ENCODE peak calls at places on chromosomes 13 and 19, in ten cellular contexts. One of them, this sample, is unnamed. For H3K4me1 and H3K27me3, the result is how much of the 10 kb centered on the place peaks cover.

GRCh38 chr19:30535011-30535410 is 162.8 kb downstream of the ZNF536 start:
- DNase-seq in SJCRH30: no peak
- DNase-seq in tibial artery: no peak
- DNase-seq in heart left ventricle: no peak
- DNase-seq in fibroblast of lung: no peak
- DNase-seq in osteoblast: no peak
- DNase-seq in effector memory CD4-positive, alpha-beta T cell: no peak
- DNase-seq in pancreas: no peak
- DNase-seq in H9: no peak
- DNase-seq in lower lobe of right lung: no peak
- DNase-seq in this sample: no peak

GRCh38 chr13:31951215-31951678 is 80.3 kb upstream of the FRY start:
- DNase-seq in SJCRH30: no peak
- DNase-seq in tibial artery: peak
- DNase-seq in heart left ventricle: peak
- DNase-seq in fibroblast of lung: no peak
- DNase-seq in osteoblast: no peak
- DNase-seq in effector memory CD4-positive, alpha-beta T cell: no peak
- DNase-seq in pancreas: peak
- DNase-seq in H9: no peak
- DNase-seq in lower lobe of right lung: peak
- DNase-seq in this sample: no peak

GRCh38 chr19:34508540-34508939 is 27.0 kb downstream of the WTIP start:
- DNase-seq in SJCRH30: peak
- DNase-seq in tibial artery: no peak
- DNase-seq in heart left ventricle: no peak
- DNase-seq in fibroblast of lung: no peak
- DNase-seq in osteoblast: peak
- DNase-seq in effector memory CD4-positive, alpha-beta T cell: no peak
- DNase-seq in pancreas: no peak
- DNase-seq in H9: no peak
- DNase-seq in lower lobe of right lung: no peak
- DNase-seq in this sample: no peak

GRCh38 chr19:40474737-40475136 is 7.9 kb downstream of the SPTBN4 start:
- DNase-seq in SJCRH30: no peak
- DNase-seq in tibial artery: no peak
- DNase-seq in heart left ventricle: no peak
- DNase-seq in fibroblast of lung: no peak
- DNase-seq in osteoblast: no peak
- DNase-seq in effector memory CD4-positive, alpha-beta T cell: no peak
- DNase-seq in pancreas: no peak
- DNase-seq in H9: no peak
- DNase-seq in lower lobe of right lung: no peak
- DNase-seq in this sample: no peak

GRCh38 chr19:8489591-8490394 is 12.6 kb downstream of the PRAM1 start:
- DNase-seq in SJCRH30: no peak
- DNase-seq in tibial artery: no peak
- DNase-seq in heart left ventricle: no peak
- DNase-seq in fibroblast of lung: no peak
- DNase-seq in osteoblast: no peak
- DNase-seq in effector memory CD4-positive, alpha-beta T cell: no peak
- DNase-seq in pancreas: peak
- DNase-seq in H9: peak
- DNase-seq in lower lobe of right lung: no peak
- DNase-seq in this sample: no peak

GRCh38 chr19:39411006-39411831 is 1.2 kb upstream of the PLEKHG2 start:
- DNase-seq in SJCRH30: no peak
- DNase-seq in tibial artery: peak
- DNase-seq in heart left ventricle: no peak
- DNase-seq in fibroblast of lung: peak
- DNase-seq in osteoblast: peak
- DNase-seq in effector memory CD4-positive, alpha-beta T cell: no peak
- DNase-seq in pancreas: peak
- DNase-seq in H9: no peak
- DNase-seq in lower lobe of right lung: no peak
- DNase-seq in this sample: no peak

GRCh38 chr13:26681036-26681435 is 79.5 kb downstream of the GPR12 start:
- DNase-seq in SJCRH30: no peak
- DNase-seq in tibial artery: no peak
- DNase-seq in heart left ventricle: no peak
- DNase-seq in fibroblast of lung: no peak
- DNase-seq in osteoblast: no peak
- DNase-seq in effector memory CD4-positive, alpha-beta T cell: no peak
- DNase-seq in pancreas: no peak
- DNase-seq in H9: no peak
- DNase-seq in lower lobe of right lung: no peak
- DNase-seq in this sample: no peak

GRCh38 chr13:31797154-31797775 is 57.9 kb downstream of the RXFP2 start:
- DNase-seq in SJCRH30: peak
- DNase-seq in tibial artery: no peak
- DNase-seq in heart left ventricle: no peak
- DNase-seq in fibroblast of lung: peak
- DNase-seq in osteoblast: peak
- DNase-seq in effector memory CD4-positive, alpha-beta T cell: no peak
- DNase-seq in pancreas: no peak
- DNase-seq in H9: no peak
- DNase-seq in lower lobe of right lung: no peak
- DNase-seq in this sample: no peak

GRCh38 chr13:48110132-48110868 is 15.4 kb upstream of the MED4 start:
- DNase-seq in SJCRH30: peak
- DNase-seq in tibial artery: no peak
- DNase-seq in heart left ventricle: no peak
- DNase-seq in fibroblast of lung: no peak
- DNase-seq in osteoblast: peak
- DNase-seq in effector memory CD4-positive, alpha-beta T cell: no peak
- DNase-seq in pancreas: no peak
- DNase-seq in H9: no peak
- DNase-seq in lower lobe of right lung: no peak
- DNase-seq in this sample: no peak

GRCh38 chr13:48108106-48108505 is 13.2 kb upstream of the MED4 start:
- DNase-seq in SJCRH30: no peak
- DNase-seq in tibial artery: no peak
- DNase-seq in heart left ventricle: no peak
- DNase-seq in fibroblast of lung: no peak
- DNase-seq in osteoblast: no peak
- DNase-seq in effector memory CD4-positive, alpha-beta T cell: no peak
- DNase-seq in pancreas: no peak
- DNase-seq in H9: no peak
- DNase-seq in lower lobe of right lung: no peak
- DNase-seq in this sample: no peak

GRCh38 chr13:48112896-48113525 is 18.1 kb upstream of the MED4 start:
- DNase-seq in SJCRH30: no peak
- DNase-seq in tibial artery: no peak
- DNase-seq in heart left ventricle: no peak
- DNase-seq in fibroblast of lung: no peak
- DNase-seq in osteoblast: no peak
- DNase-seq in effector memory CD4-positive, alpha-beta T cell: no peak
- DNase-seq in pancreas: no peak
- DNase-seq in H9: no peak
- DNase-seq in lower lobe of right lung: no peak
- DNase-seq in this sample: no peak

GRCh38 chr13:48116808-48117207 is 21.9 kb upstream of the MED4 start:
- DNase-seq in SJCRH30: no peak
- DNase-seq in tibial artery: no peak
- DNase-seq in heart left ventricle: no peak
- DNase-seq in fibroblast of lung: no peak
- DNase-seq in osteoblast: no peak
- DNase-seq in effector memory CD4-positive, alpha-beta T cell: no peak
- DNase-seq in pancreas: no peak
- DNase-seq in H9: no peak
- DNase-seq in lower lobe of right lung: no peak
- DNase-seq in this sample: no peak

GRCh38 chr13:48110930-48111721 is 16.2 kb upstream of the MED4 start:
- DNase-seq in SJCRH30: peak
- DNase-seq in tibial artery: no peak
- DNase-seq in heart left ventricle: peak
- DNase-seq in fibroblast of lung: peak
- DNase-seq in osteoblast: no peak
- DNase-seq in effector memory CD4-positive, alpha-beta T cell: no peak
- DNase-seq in pancreas: no peak
- DNase-seq in H9: no peak
- DNase-seq in lower lobe of right lung: no peak
- DNase-seq in this sample: no peak
- H3K27ac ChIP-seq in SJCRH30: no peak
- H3K27ac ChIP-seq in tibial artery: peak
- H3K27ac ChIP-seq in heart left ventricle: peak
- H3K27ac ChIP-seq in fibroblast of lung: no peak
- H3K27ac ChIP-seq in osteoblast: no peak
- H3K27ac ChIP-seq in effector memory CD4-positive, alpha-beta T cell: no peak
- H3K27ac ChIP-seq in pancreas: peak
- H3K27ac ChIP-seq in H9: no peak
- H3K27ac ChIP-seq in lower lobe of right lung: peak
- H3K27ac ChIP-seq in this sample: no peak

GRCh38 chr19:49149652-49150105 is 5.5 kb downstream of the HRC start:
- DNase-seq in SJCRH30: peak
- DNase-seq in tibial artery: peak
- DNase-seq in heart left ventricle: peak
- DNase-seq in fibroblast of lung: peak
- DNase-seq in osteoblast: peak
- DNase-seq in effector memory CD4-positive, alpha-beta T cell: no peak
- DNase-seq in pancreas: peak
- DNase-seq in H9: peak
- DNase-seq in lower lobe of right lung: peak
- DNase-seq in this sample: no peak

GRCh38 chr19:49150944-49151243 is 4.3 kb downstream of the HRC start:
- DNase-seq in SJCRH30: no peak
- DNase-seq in tibial artery: no peak
- DNase-seq in heart left ventricle: no peak
- DNase-seq in fibroblast of lung: no peak
- DNase-seq in osteoblast: peak
- DNase-seq in effector memory CD4-positive, alpha-beta T cell: no peak
- DNase-seq in pancreas: no peak
- DNase-seq in H9: no peak
- DNase-seq in lower lobe of right lung: no peak
- DNase-seq in this sample: no peak

GRCh38 chr19:49147923-49148682 is 7.1 kb downstream of the HRC start:
- DNase-seq in SJCRH30: no peak
- DNase-seq in tibial artery: no peak
- DNase-seq in heart left ventricle: peak
- DNase-seq in fibroblast of lung: no peak
- DNase-seq in osteoblast: peak
- DNase-seq in effector memory CD4-positive, alpha-beta T cell: no peak
- DNase-seq in pancreas: no peak
- DNase-seq in H9: no peak
- DNase-seq in lower lobe of right lung: no peak
- DNase-seq in this sample: no peak

GRCh38 chr19:49150106-49150943 is 4.9 kb downstream of the HRC start:
- DNase-seq in SJCRH30: peak
- DNase-seq in tibial artery: peak
- DNase-seq in heart left ventricle: peak
- DNase-seq in fibroblast of lung: peak
- DNase-seq in osteoblast: peak
- DNase-seq in effector memory CD4-positive, alpha-beta T cell: peak
- DNase-seq in pancreas: peak
- DNase-seq in H9: peak
- DNase-seq in lower lobe of right lung: peak
- DNase-seq in this sample: peak

DNA sequence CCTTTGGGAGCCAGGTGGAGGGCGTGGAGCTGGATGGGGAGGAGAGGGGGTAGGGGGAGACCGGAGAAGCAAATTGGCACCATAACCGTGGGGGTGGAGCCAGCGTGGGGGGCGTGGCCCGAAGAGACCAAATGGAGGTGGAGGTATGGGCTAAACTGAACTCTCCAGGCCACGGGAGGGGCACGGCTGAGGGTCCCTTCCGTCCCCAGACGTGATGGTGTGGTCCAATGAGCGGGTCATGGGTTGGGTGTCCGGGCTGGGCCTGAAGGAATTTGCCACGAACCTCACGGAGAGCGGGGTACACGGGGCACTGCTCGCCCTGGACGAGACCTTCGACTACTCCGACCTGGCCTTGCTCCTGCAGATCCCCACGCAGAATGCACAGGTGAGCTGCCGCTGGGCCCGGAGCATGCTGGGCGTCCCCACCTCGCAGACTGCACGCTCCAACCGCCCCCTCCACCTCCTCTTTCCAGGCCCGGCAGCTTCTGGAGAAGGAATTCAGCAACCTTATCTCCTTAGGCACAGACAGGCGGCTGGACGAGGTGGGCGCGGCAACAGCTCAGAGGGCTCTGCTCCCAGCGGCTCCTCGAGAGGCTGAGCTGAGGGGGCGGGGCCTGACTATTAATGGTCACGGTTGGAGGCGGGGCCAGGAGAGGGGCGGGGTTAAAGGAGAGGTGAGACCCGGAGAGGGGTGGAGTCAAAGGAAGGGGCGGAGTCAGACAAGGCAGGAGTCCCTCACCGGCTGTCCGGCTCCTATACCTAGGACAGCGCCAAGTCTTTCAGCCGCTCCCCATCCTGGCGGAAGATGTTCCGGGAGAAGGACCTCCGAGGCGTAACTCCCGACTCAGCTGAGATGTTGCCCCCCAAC is 6.2 kb downstream of the HRC start:
- DNase-seq in SJCRH30: peak
- DNase-seq in tibial artery: peak
- DNase-seq in heart left ventricle: peak
- DNase-seq in fibroblast of lung: peak
- DNase-seq in osteoblast: peak
- DNase-seq in effector memory CD4-positive, alpha-beta T cell: peak
- DNase-seq in pancreas: peak
- DNase-seq in H9: peak
- DNase-seq in lower lobe of right lung: peak
- DNase-seq in this sample: peak
- H3K4me1 ChIP-seq in SJCRH30: under half
- H3K4me1 ChIP-seq in tibial artery: under half
- H3K4me1 ChIP-seq in heart left ventricle: under half
- H3K4me1 ChIP-seq in fibroblast of lung: under half
- H3K4me1 ChIP-seq in osteoblast: under half
- H3K4me1 ChIP-seq in effector memory CD4-positive, alpha-beta T cell: under half
- H3K4me1 ChIP-seq in pancreas: under half
- H3K4me1 ChIP-seq in H9: under half
- H3K4me1 ChIP-seq in lower lobe of right lung: half or more
- H3K4me1 ChIP-seq in this sample: under half

GRCh38 chr19:35848486-35848885 is 3.8 kb downstream of the NPHS1 start:
- DNase-seq in SJCRH30: no peak
- DNase-seq in tibial artery: no peak
- DNase-seq in heart left ventricle: no peak
- DNase-seq in fibroblast of lung: no peak
- DNase-seq in osteoblast: no peak
- DNase-seq in effector memory CD4-positive, alpha-beta T cell: no peak
- DNase-seq in pancreas: peak
- DNase-seq in H9: no peak
- DNase-seq in lower lobe of right lung: no peak
- DNase-seq in this sample: no peak

GRCh38 chr19:35847911-35848310 is 4.4 kb downstream of the NPHS1 start:
- DNase-seq in SJCRH30: no peak
- DNase-seq in tibial artery: no peak
- DNase-seq in heart left ventricle: no peak
- DNase-seq in fibroblast of lung: no peak
- DNase-seq in osteoblast: no peak
- DNase-seq in effector memory CD4-positive, alpha-beta T cell: no peak
- DNase-seq in pancreas: peak
- DNase-seq in H9: no peak
- DNase-seq in lower lobe of right lung: no peak
- DNase-seq in this sample: no peak

GRCh38 chr19:35846038-35846668 is 6.2 kb downstream of the NPHS1 start:
- DNase-seq in SJCRH30: no peak
- DNase-seq in tibial artery: no peak
- DNase-seq in heart left ventricle: no peak
- DNase-seq in fibroblast of lung: no peak
- DNase-seq in osteoblast: peak
- DNase-seq in effector memory CD4-positive, alpha-beta T cell: no peak
- DNase-seq in pancreas: peak
- DNase-seq in H9: peak
- DNase-seq in lower lobe of right lung: no peak
- DNase-seq in this sample: peak

GRCh38 chr19:35851213-35852028 is 883 bp downstream of the NPHS1 start:
- DNase-seq in SJCRH30: no peak
- DNase-seq in tibial artery: no peak
- DNase-seq in heart left ventricle: no peak
- DNase-seq in fibroblast of lung: no peak
- DNase-seq in osteoblast: no peak
- DNase-seq in effector memory CD4-positive, alpha-beta T cell: no peak
- DNase-seq in pancreas: peak
- DNase-seq in H9: peak
- DNase-seq in lower lobe of right lung: no peak
- DNase-seq in this sample: no peak

DNA sequence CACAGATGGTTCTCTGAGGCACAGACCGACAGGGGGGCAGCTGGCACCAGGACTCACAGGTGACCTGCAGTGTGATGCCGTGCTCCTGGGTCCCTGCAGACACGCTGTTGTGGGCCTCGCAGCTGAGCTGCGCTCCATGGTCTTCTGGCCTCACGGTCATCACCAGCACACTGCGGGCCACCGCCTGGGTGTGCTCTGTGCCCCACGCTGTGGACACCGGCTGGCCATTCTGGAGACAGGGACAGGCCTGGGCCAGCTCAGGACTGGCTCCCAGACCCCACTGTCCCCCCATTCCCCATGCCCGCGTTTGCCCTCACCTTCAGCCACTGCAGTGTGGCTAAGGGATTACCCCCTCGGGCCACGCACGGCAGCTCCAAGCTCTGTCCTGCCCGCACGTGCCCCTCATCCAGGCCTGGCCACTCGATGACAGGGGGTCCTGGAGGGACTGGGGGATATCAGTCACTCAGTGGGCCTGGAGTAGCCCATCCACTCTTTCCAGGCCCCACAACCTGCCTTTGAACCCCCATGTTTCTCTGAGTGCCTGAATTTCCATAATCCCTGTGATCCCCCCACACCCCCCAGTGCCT is 3.3 kb downstream of the NPHS1 start:
- DNase-seq in SJCRH30: no peak
- DNase-seq in tibial artery: no peak
- DNase-seq in heart left ventricle: no peak
- DNase-seq in fibroblast of lung: no peak
- DNase-seq in osteoblast: no peak
- DNase-seq in effector memory CD4-positive, alpha-beta T cell: no peak
- DNase-seq in pancreas: peak
- DNase-seq in H9: no peak
- DNase-seq in lower lobe of right lung: no peak
- DNase-seq in this sample: no peak
- H3K27me3 ChIP-seq in SJCRH30: under half
- H3K27me3 ChIP-seq in tibial artery: half or more
- H3K27me3 ChIP-seq in heart left ventricle: half or more
- H3K27me3 ChIP-seq in fibroblast of lung: under half
- H3K27me3 ChIP-seq in osteoblast: under half
- H3K27me3 ChIP-seq in effector memory CD4-positive, alpha-beta T cell: under half
- H3K27me3 ChIP-seq in pancreas: under half
- H3K27me3 ChIP-seq in H9: under half
- H3K27me3 ChIP-seq in lower lobe of right lung: half or more
- H3K27me3 ChIP-seq in this sample: under half

GRCh38 chr13:97211357-97211756 is 10.8 kb upstream of the MBNL2 start:
- DNase-seq in SJCRH30: no peak
- DNase-seq in tibial artery: no peak
- DNase-seq in heart left ventricle: no peak
- DNase-seq in fibroblast of lung: no peak
- DNase-seq in osteoblast: no peak
- DNase-seq in effector memory CD4-positive, alpha-beta T cell: no peak
- DNase-seq in pancreas: no peak
- DNase-seq in H9: no peak
- DNase-seq in lower lobe of right lung: no peak
- DNase-seq in this sample: no peak

GRCh38 chr13:97212540-97213146 is 9.5 kb upstream of the MBNL2 start:
- DNase-seq in SJCRH30: no peak
- DNase-seq in tibial artery: no peak
- DNase-seq in heart left ventricle: no peak
- DNase-seq in fibroblast of lung: peak
- DNase-seq in osteoblast: no peak
- DNase-seq in effector memory CD4-positive, alpha-beta T cell: no peak
- DNase-seq in pancreas: no peak
- DNase-seq in H9: no peak
- DNase-seq in lower lobe of right lung: no peak
- DNase-seq in this sample: no peak

GRCh38 chr13:97215325-97215724 is 6.8 kb upstream of the MBNL2 start:
- DNase-seq in SJCRH30: no peak
- DNase-seq in tibial artery: no peak
- DNase-seq in heart left ventricle: no peak
- DNase-seq in fibroblast of lung: no peak
- DNase-seq in osteoblast: no peak
- DNase-seq in effector memory CD4-positive, alpha-beta T cell: no peak
- DNase-seq in pancreas: no peak
- DNase-seq in H9: no peak
- DNase-seq in lower lobe of right lung: no peak
- DNase-seq in this sample: no peak

GRCh38 chr13:97211986-97212385 is 10.1 kb upstream of the MBNL2 start:
- DNase-seq in SJCRH30: no peak
- DNase-seq in tibial artery: no peak
- DNase-seq in heart left ventricle: no peak
- DNase-seq in fibroblast of lung: no peak
- DNase-seq in osteoblast: no peak
- DNase-seq in effector memory CD4-positive, alpha-beta T cell: no peak
- DNase-seq in pancreas: no peak
- DNase-seq in H9: no peak
- DNase-seq in lower lobe of right lung: no peak
- DNase-seq in this sample: no peak

DNA sequence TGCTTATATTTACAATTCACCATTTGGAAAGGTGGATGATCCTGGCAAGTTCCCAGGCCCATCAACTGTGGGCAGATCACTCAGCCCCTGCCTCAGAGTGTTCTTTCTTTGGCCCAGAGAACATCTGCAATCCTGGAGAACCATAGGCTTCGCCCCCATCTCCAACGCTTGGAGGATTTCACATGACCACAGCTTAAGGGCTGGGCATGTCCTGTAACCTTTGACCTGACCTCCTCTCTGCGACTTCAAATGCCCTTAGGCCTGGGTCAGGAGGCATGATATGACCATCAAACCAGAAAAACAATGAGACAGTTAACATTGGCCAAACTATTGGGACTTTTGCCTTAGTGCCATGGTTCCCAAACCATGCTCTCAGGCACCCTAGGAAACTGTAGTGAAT is 7.2 kb upstream of the MBNL2 start:
- DNase-seq in SJCRH30: no peak
- DNase-seq in tibial artery: no peak
- DNase-seq in heart left ventricle: no peak
- DNase-seq in fibroblast of lung: no peak
- DNase-seq in osteoblast: no peak
- DNase-seq in effector memory CD4-positive, alpha-beta T cell: no peak
- DNase-seq in pancreas: no peak
- DNase-seq in H9: no peak
- DNase-seq in lower lobe of right lung: no peak
- DNase-seq in this sample: no peak
- H3K27ac ChIP-seq in SJCRH30: no peak
- H3K27ac ChIP-seq in tibial artery: no peak
- H3K27ac ChIP-seq in heart left ventricle: no peak
- H3K27ac ChIP-seq in fibroblast of lung: no peak
- H3K27ac ChIP-seq in osteoblast: no peak
- H3K27ac ChIP-seq in effector memory CD4-positive, alpha-beta T cell: no peak
- H3K27ac ChIP-seq in pancreas: no peak
- H3K27ac ChIP-seq in H9: no peak
- H3K27ac ChIP-seq in lower lobe of right lung: no peak
- H3K27ac ChIP-seq in this sample: peak